ENCODE peak calls at places on chromosomes 12 and 14, in nine cellular contexts. B, Z, G, Q, D, T, Y, J and A are unnamed samples.

GRCh38 chr12:53413485-53414215 is 10.0 kb upstream of the AMHR2 start:
- DNase-seq in T (no peak), Z (peak; percentile 12), J (no peak), B (no peak), G (no peak), Y (no peak), D (no peak), Q (no peak), A (no peak)

GRCh38 chr14:74551903-74552371 is 58.4 kb downstream of the ISCA2 start:
- DNase-seq in G (no peak), T (no peak), D (no peak), Y (no peak), Z (peak; percentile 82), Q (no peak), J (no peak), B (no peak), A (no peak)

GRCh38 chr14:42011221-42011620 is 404.5 kb downstream of the LRFN5 start:
- DNase-seq in T (no peak), J (no peak), G (no peak), B (no peak), Q (no peak), Z (no peak), Y (no peak), D (no peak), A (no peak)

GRCh38 chr12:23352670-23353069 is 596.8 kb downstream of the SOX5 start:
- DNase-seq in J (no peak), Z (no peak), B (no peak), T (no peak), Q (no peak), G (no peak), D (no peak), Y (no peak), A (no peak)

GRCh38 chr14:23121401-23121800 is 2.3 kb upstream of the CEBPE start:
- DNase-seq in G (peak; percentile 35), J (no peak), D (no peak), B (no peak), Q (no peak), T (peak; percentile 42), Z (peak; percentile 69), Y (peak; percentile 30), A (peak; percentile 95)

GRCh38 chr12:47758834-47759690 is at the start of gene RAPGEF3:
- DNase-seq in T (peak; percentile 69), B (no peak), Y (peak; percentile 86), G (peak; percentile 83), J (peak; percentile 69), Q (peak; percentile 62), Z (peak; percentile 94), D (peak; percentile 38), A (no peak)

GRCh38 chr14:21617614-21618013 is 17.1 kb downstream of the OR10G2 start:
- DNase-seq in Y (no peak), T (no peak), Q (no peak), J (no peak), D (no peak), Z (no peak), B (no peak), G (no peak), A (no peak)

GRCh38 chr14:82080319-82080718 is 546.7 kb upstream of the SEL1L start:
- DNase-seq in D (no peak), T (no peak), Z (no peak), B (peak; percentile 83), J (no peak), G (no peak), Q (no peak), Y (no peak), A (no peak)

GRCh38 chr12:26109343-26109841 is 15.4 kb downstream of the BHLHE41 start:
- DNase-seq in Q (no peak), Z (peak; percentile 72), J (no peak), T (no peak), G (no peak), D (peak; percentile 68), Y (no peak), B (peak; percentile 30), A (no peak)

GRCh38 chr14:64190974-64191502 is 103.1 kb downstream of the ESR2 start:
- DNase-seq in G (no peak), Z (no peak), D (no peak), B (no peak), J (no peak), Y (no peak), T (no peak), Q (no peak), A (no peak)